ENCODE peak calls at places on chromosomes 16 and 17, in ten cellular contexts. D is stimulated activated CD4-positive, alpha-beta T cell treated with anti-CD3 and anti-CD28 coated beads, Interleukin-15, amount 100 ng/mL, for 1 hour; R is body of pancreas; Q is glutamatergic neuron; I is chondrocyte; L is activated CD8-positive, alpha-beta memory T cell treated with anti-CD3 and anti-CD28 coated beads for 24 hours; F is non-pigmented ciliary epithelial cell; M is HuH-7; Y is fibroblast of gingiva; B is GM12891. E is an unnamed sample.
A peak's percentile ranks its signal among the peaks of the same experiment; 100 is the strongest.

GRCh38 chr17:80219777-80220708 is at the start of the genes SGSH and SLC26A11:
- DNase-seq in D (peak; percentile 12), R (peak; percentile 86), Q (peak; percentile 94), I (no peak), L (peak; percentile 82), F (no peak), M (peak; percentile 100), Y (peak; percentile 58), B (peak; percentile 95), E (peak; percentile 99)

GRCh38 chr17:68190495-68190894 is 57.3 kb upstream of the AMZ2 start:
- DNase-seq in D (no peak), R (no peak), Q (no peak), I (no peak), L (no peak), F (no peak), M (no peak), Y (no peak), B (no peak), E (no peak)

GRCh38 chr17:45042346-45043120 is 8.9 kb downstream of the DCAKD start:
- DNase-seq in D (no peak), R (no peak), Q (no peak), I (no peak), L (no peak), F (no peak), M (no peak), Y (no peak), B (peak; percentile 13), E (peak; percentile 49)

GRCh38 chr16:29900102-29900887 is at the start of gene ASPHD1:
- DNase-seq in D (peak; percentile 52), R (peak; percentile 89), Q (peak; percentile 83), I (no peak), L (peak; percentile 93), F (peak; percentile 26), M (peak; percentile 92), Y (peak; percentile 72), B (peak; percentile 91), E (peak; percentile 91)

GRCh38 chr17:16491703-16492612 is at the start of gene LRRC75A:
- DNase-seq in D (peak; percentile 8), R (peak; percentile 34), Q (peak; percentile 76), I (no peak), L (peak; percentile 84), F (no peak), M (peak; percentile 56), Y (peak; percentile 21), B (peak; percentile 83), E (peak; percentile 79)

GRCh38 chr16:64823676-64824075 is 298.2 kb downstream of the CDH11 start:
- DNase-seq in D (no peak), R (no peak), Q (peak; percentile 27), I (no peak), L (no peak), F (no peak), M (no peak), Y (no peak), B (no peak), E (no peak)

GRCh38 chr17:32156656-32157055 is 14.4 kb downstream of the RHOT1 start:
- DNase-seq in D (no peak), R (no peak), Q (no peak), I (no peak), L (no peak), F (no peak), M (no peak), Y (no peak), B (no peak), E (peak; percentile 72)

GRCh38 chr17:55717898-55718735 is 4.5 kb downstream of the TMEM100 start:
- DNase-seq in D (peak; percentile 29), R (peak; percentile 78), Q (peak; percentile 83), I (no peak), L (peak; percentile 79), F (no peak), M (peak; percentile 17), Y (peak; percentile 70), B (no peak), E (peak; percentile 68)

GRCh38 chr16:68713430-68713829 is 23.7 kb upstream of the CDH1 start:
- DNase-seq in D (no peak), R (no peak), Q (no peak), I (no peak), L (no peak), F (no peak), M (no peak), Y (no peak), B (no peak), E (no peak)

GRCh38 chr17:79837888-79838540 is 1.2 kb downstream of the CBX4 start:
- DNase-seq in D (no peak), R (no peak), Q (no peak), I (no peak), L (peak; percentile 69), F (no peak), M (no peak), Y (no peak), B (no peak), E (no peak)

GRCh38 chr17:76500074-76500744 is 1.0 kb downstream of the RHBDF2 start:
- DNase-seq in D (no peak), R (peak; percentile 30), Q (no peak), I (no peak), L (no peak), F (no peak), M (no peak), Y (no peak), B (no peak), E (peak; percentile 71)

GRCh38 chr17:65078441-65079160 is 22.1 kb upstream of the GNA13 start:
- DNase-seq in D (no peak), R (no peak), Q (no peak), I (no peak), L (no peak), F (no peak), M (no peak), Y (peak; percentile 41), B (no peak), E (no peak)

GRCh38 chr17:80297996-80298560 is 37.4 kb downstream of the RNF213 start:
- DNase-seq in D (no peak), R (no peak), Q (no peak), I (peak; percentile 65), L (no peak), F (no peak), M (no peak), Y (no peak), B (no peak), E (no peak)

GRCh38 chr17:70254735-70255460 is 85.6 kb downstream of the KCNJ2 start:
- DNase-seq in D (no peak), R (no peak), Q (no peak), I (no peak), L (no peak), F (no peak), M (no peak), Y (no peak), B (no peak), E (no peak)

GRCh38 chr16:3874242-3874641 is 6.3 kb downstream of the CREBBP start:
- DNase-seq in D (no peak), R (no peak), Q (no peak), I (no peak), L (no peak), F (no peak), M (no peak), Y (no peak), B (no peak), E (no peak)

GRCh38 chr17:29039764-29040598 is 3.0 kb upstream of the PIPOX start:
- DNase-seq in D (no peak), R (no peak), Q (no peak), I (no peak), L (no peak), F (peak; percentile 62), M (no peak), Y (no peak), B (no peak), E (peak; percentile 71)

GRCh38 chr16:12271006-12271405 is 294.5 kb downstream of the SNX29 start:
- DNase-seq in D (no peak), R (no peak), Q (peak; percentile 34), I (no peak), L (no peak), F (no peak), M (peak; percentile 46), Y (peak; percentile 34), B (no peak), E (peak; percentile 67)

GRCh38 chr16:70800798-70801480 is at the start of gene VAC14:
- DNase-seq in D (peak; percentile 94), R (peak; percentile 96), Q (peak; percentile 94), I (peak; percentile 98), L (peak; percentile 99), F (no peak), M (peak; percentile 95), Y (peak; percentile 71), B (peak; percentile 95), E (peak; percentile 97)

E was measured in D341Med.